ENCODE peak calls at places on chromosomes 12 and 14, in six cellular contexts. One of them, this sample, is unnamed.

GRCh38 chr12:48995061-48995879 is 3.9 kb downstream of the DDN start:
- DNase-seq in stimulated activated naive CD4-positive, alpha-beta T cell: peak; percentile 50
- DNase-seq in nucleus accumbens: peak; percentile 77
- DNase-seq in effector memory CD8-positive, alpha-beta T cell: no peak
- DNase-seq in NCI-H69: peak; percentile 92
- DNase-seq in left ventricle myocardium inferior: peak; percentile 82
- DNase-seq in this sample: peak; percentile 39

GRCh38 chr12:19148860-19149259 is 19.3 kb downstream of the PLEKHA5 start:
- DNase-seq in left ventricle myocardium inferior: no peak
- DNase-seq in NCI-H69: no peak
- DNase-seq in effector memory CD8-positive, alpha-beta T cell: no peak
- DNase-seq in stimulated activated naive CD4-positive, alpha-beta T cell: no peak
- DNase-seq in nucleus accumbens: no peak
- DNase-seq in this sample: no peak

GRCh38 chr14:62373889-62374394 is 611.7 kb downstream of the SNAPC1 start:
- DNase-seq in NCI-H69: no peak
- DNase-seq in left ventricle myocardium inferior: no peak
- DNase-seq in effector memory CD8-positive, alpha-beta T cell: no peak
- DNase-seq in stimulated activated naive CD4-positive, alpha-beta T cell: no peak
- DNase-seq in nucleus accumbens: no peak
- DNase-seq in this sample: no peak

GRCh38 chr12:99110212-99110611 is 465.1 kb downstream of the APAF1 start:
- DNase-seq in effector memory CD8-positive, alpha-beta T cell: no peak
- DNase-seq in stimulated activated naive CD4-positive, alpha-beta T cell: no peak
- DNase-seq in NCI-H69: no peak
- DNase-seq in left ventricle myocardium inferior: no peak
- DNase-seq in nucleus accumbens: no peak
- DNase-seq in this sample: no peak

GRCh38 chr14:49853572-49854375 is 1.2 kb upstream of the NEMF start:
- DNase-seq in effector memory CD8-positive, alpha-beta T cell: peak; percentile 64
- DNase-seq in stimulated activated naive CD4-positive, alpha-beta T cell: peak; percentile 76
- DNase-seq in left ventricle myocardium inferior: peak; percentile 62
- DNase-seq in NCI-H69: peak; percentile 95
- DNase-seq in nucleus accumbens: peak; percentile 45
- DNase-seq in this sample: peak; percentile 69

GRCh38 chr12:102740157-102741032 is 176.6 kb downstream of the PAH start:
- DNase-seq in nucleus accumbens: no peak
- DNase-seq in left ventricle myocardium inferior: no peak
- DNase-seq in NCI-H69: peak; percentile 45
- DNase-seq in effector memory CD8-positive, alpha-beta T cell: no peak
- DNase-seq in stimulated activated naive CD4-positive, alpha-beta T cell: no peak
- DNase-seq in this sample: no peak

GRCh38 chr14:77542349-77543239 is 44.0 kb upstream of the ISM2 start:
- DNase-seq in effector memory CD8-positive, alpha-beta T cell: no peak
- DNase-seq in nucleus accumbens: no peak
- DNase-seq in left ventricle myocardium inferior: no peak
- DNase-seq in stimulated activated naive CD4-positive, alpha-beta T cell: peak; percentile 0
- DNase-seq in NCI-H69: no peak
- DNase-seq in this sample: no peak

GRCh38 chr12:18443768-18444437 is 182.6 kb downstream of the PIK3C2G start:
- DNase-seq in effector memory CD8-positive, alpha-beta T cell: no peak
- DNase-seq in left ventricle myocardium inferior: no peak
- DNase-seq in stimulated activated naive CD4-positive, alpha-beta T cell: no peak
- DNase-seq in nucleus accumbens: no peak
- DNase-seq in NCI-H69: no peak
- DNase-seq in this sample: no peak

GRCh38 chr12:4164591-4165558 is 108.7 kb upstream of the CCND2 start:
- DNase-seq in nucleus accumbens: no peak
- DNase-seq in NCI-H69: no peak
- DNase-seq in left ventricle myocardium inferior: peak; percentile 40
- DNase-seq in stimulated activated naive CD4-positive, alpha-beta T cell: peak; percentile 55
- DNase-seq in effector memory CD8-positive, alpha-beta T cell: peak; percentile 25
- DNase-seq in this sample: peak; percentile 59

GRCh38 chr14:102917469-102918211 is 4.8 kb upstream of the AMN start:
- DNase-seq in left ventricle myocardium inferior: peak; percentile 50
- DNase-seq in effector memory CD8-positive, alpha-beta T cell: peak; percentile 61
- DNase-seq in stimulated activated naive CD4-positive, alpha-beta T cell: peak; percentile 47
- DNase-seq in NCI-H69: peak; percentile 72
- DNase-seq in nucleus accumbens: peak; percentile 31
- DNase-seq in this sample: peak; percentile 46

GRCh38 chr12:27342551-27342950 is 9.9 kb downstream of the BMAL2 start:
- DNase-seq in nucleus accumbens: no peak
- DNase-seq in effector memory CD8-positive, alpha-beta T cell: no peak
- DNase-seq in left ventricle myocardium inferior: no peak
- DNase-seq in NCI-H69: no peak
- DNase-seq in stimulated activated naive CD4-positive, alpha-beta T cell: no peak
- DNase-seq in this sample: no peak

GRCh38 chr12:130796985-130797686 is 41.9 kb downstream of the STX2 start:
- DNase-seq in stimulated activated naive CD4-positive, alpha-beta T cell: no peak
- DNase-seq in left ventricle myocardium inferior: no peak
- DNase-seq in nucleus accumbens: no peak
- DNase-seq in effector memory CD8-positive, alpha-beta T cell: peak; percentile 45
- DNase-seq in NCI-H69: no peak
- DNase-seq in this sample: peak; percentile 47

GRCh38 chr12:100753837-100754236 is 40.7 kb upstream of the ANO4 start:
- DNase-seq in effector memory CD8-positive, alpha-beta T cell: no peak
- DNase-seq in NCI-H69: no peak
- DNase-seq in nucleus accumbens: no peak
- DNase-seq in left ventricle myocardium inferior: no peak
- DNase-seq in stimulated activated naive CD4-positive, alpha-beta T cell: no peak
- DNase-seq in this sample: no peak

GRCh38 chr12:64583395-64584172 is 26.7 kb upstream of the RASSF3 start:
- DNase-seq in left ventricle myocardium inferior: no peak
- DNase-seq in stimulated activated naive CD4-positive, alpha-beta T cell: peak; percentile 40
- DNase-seq in nucleus accumbens: no peak
- DNase-seq in effector memory CD8-positive, alpha-beta T cell: no peak
- DNase-seq in NCI-H69: peak; percentile 78
- DNase-seq in this sample: no peak

GRCh38 chr14:92323916-92324818 is 1.2 kb downstream of the SLC24A4 start:
- DNase-seq in left ventricle myocardium inferior: no peak
- DNase-seq in effector memory CD8-positive, alpha-beta T cell: no peak
- DNase-seq in nucleus accumbens: no peak
- DNase-seq in NCI-H69: no peak
- DNase-seq in stimulated activated naive CD4-positive, alpha-beta T cell: no peak
- DNase-seq in this sample: no peak

GRCh38 chr12:101459642-101460346 is 15.3 kb upstream of the SPIC start:
- DNase-seq in NCI-H69: peak; percentile 60
- DNase-seq in nucleus accumbens: no peak
- DNase-seq in stimulated activated naive CD4-positive, alpha-beta T cell: no peak
- DNase-seq in left ventricle myocardium inferior: no peak
- DNase-seq in effector memory CD8-positive, alpha-beta T cell: no peak
- DNase-seq in this sample: no peak

GRCh38 chr14:35390577-35391387 is 13.8 kb downstream of the NFKBIA start:
- DNase-seq in NCI-H69: peak; percentile 85
- DNase-seq in effector memory CD8-positive, alpha-beta T cell: peak; percentile 33
- DNase-seq in left ventricle myocardium inferior: peak; percentile 15
- DNase-seq in stimulated activated naive CD4-positive, alpha-beta T cell: no peak
- DNase-seq in nucleus accumbens: no peak
- DNase-seq in this sample: no peak

GRCh38 chr14:89684139-89684538 is 267.1 kb upstream of the FOXN3 start:
- DNase-seq in NCI-H69: no peak
- DNase-seq in nucleus accumbens: no peak
- DNase-seq in stimulated activated naive CD4-positive, alpha-beta T cell: no peak
- DNase-seq in effector memory CD8-positive, alpha-beta T cell: no peak
- DNase-seq in left ventricle myocardium inferior: no peak
- DNase-seq in this sample: no peak

GRCh38 chr14:101077511-101078074 is 174.1 kb upstream of the RTL1 start:
- DNase-seq in left ventricle myocardium inferior: no peak
- DNase-seq in NCI-H69: peak; percentile 43
- DNase-seq in stimulated activated naive CD4-positive, alpha-beta T cell: no peak
- DNase-seq in nucleus accumbens: no peak
- DNase-seq in effector memory CD8-positive, alpha-beta T cell: no peak
- DNase-seq in this sample: no peak

GRCh38 chr12:63095369-63095967 is 55.5 kb downstream of the AVPR1A start:
- DNase-seq in NCI-H69: no peak
- DNase-seq in nucleus accumbens: no peak
- DNase-seq in stimulated activated naive CD4-positive, alpha-beta T cell: no peak
- DNase-seq in left ventricle myocardium inferior: no peak
- DNase-seq in effector memory CD8-positive, alpha-beta T cell: no peak
- DNase-seq in this sample: no peak

GRCh38 chr12:51911788-51912711 is 4.7 kb downstream of the ACVRL1 start:
- DNase-seq in left ventricle myocardium inferior: no peak
- DNase-seq in stimulated activated naive CD4-positive, alpha-beta T cell: no peak
- DNase-seq in NCI-H69: peak; percentile 89
- DNase-seq in nucleus accumbens: no peak
- DNase-seq in effector memory CD8-positive, alpha-beta T cell: no peak
- DNase-seq in this sample: no peak

GRCh38 chr14:73741386-73741875 is 27.2 kb upstream of the PNMA1 start:
- DNase-seq in stimulated activated naive CD4-positive, alpha-beta T cell: peak; percentile 54
- DNase-seq in effector memory CD8-positive, alpha-beta T cell: peak; percentile 41
- DNase-seq in left ventricle myocardium inferior: peak; percentile 79
- DNase-seq in nucleus accumbens: peak; percentile 66
- DNase-seq in NCI-H69: no peak
- DNase-seq in this sample: peak; percentile 87